ENCODE peak calls at places on chromosomes 5 and 9, in eight cellular contexts. One of them, this sample, is unnamed. For H3K79me2, the result is how much of the 10 kb centered on the place peaks cover.

GRCh38 chr5:156515121-156515520 is 188.2 kb downstream of the SGCD start:
- DNase-seq in GM23338: no peak
- DNase-seq in HCT116: no peak
- DNase-seq in neural progenitor cell: no peak
- DNase-seq in MM.1S: no peak
- DNase-seq in GM23248: no peak
- DNase-seq in SK-N-SH: no peak
- DNase-seq in hepatocyte: no peak
- DNase-seq in this sample: no peak

GRCh38 chr5:516980-517379 is 7.3 kb downstream of the SLC9A3 start:
- DNase-seq in MM.1S: no peak
- DNase-seq in hepatocyte: no peak
- DNase-seq in HCT116: no peak
- DNase-seq in GM23248: no peak
- DNase-seq in neural progenitor cell: no peak
- DNase-seq in GM23338: no peak
- DNase-seq in SK-N-SH: no peak
- DNase-seq in this sample: no peak

GRCh38 chr5:76388791-76389512 is 14.1 kb upstream of the IQGAP2 start:
- DNase-seq in SK-N-SH: no peak
- DNase-seq in neural progenitor cell: no peak
- DNase-seq in hepatocyte: no peak
- DNase-seq in HCT116: no peak
- DNase-seq in MM.1S: no peak
- DNase-seq in GM23248: no peak
- DNase-seq in GM23338: no peak
- DNase-seq in this sample: no peak

GRCh38 chr9:88799706-88800682 is 191.3 kb upstream of the S1PR3 start:
- DNase-seq in GM23338: peak
- DNase-seq in GM23248: no peak
- DNase-seq in HCT116: no peak
- DNase-seq in MM.1S: no peak
- DNase-seq in hepatocyte: no peak
- DNase-seq in SK-N-SH: no peak
- DNase-seq in neural progenitor cell: no peak
- DNase-seq in this sample: no peak

GRCh38 chr5:76861616-76862015 is 11.8 kb downstream of the S100Z start:
- DNase-seq in HCT116: no peak
- DNase-seq in GM23338: no peak
- DNase-seq in GM23248: no peak
- DNase-seq in hepatocyte: no peak
- DNase-seq in MM.1S: no peak
- DNase-seq in neural progenitor cell: no peak
- DNase-seq in SK-N-SH: no peak
- DNase-seq in this sample: no peak

GRCh38 chr9:136530472-136531089 is 15.3 kb downstream of the NOTCH1 start:
- DNase-seq in SK-N-SH: no peak
- DNase-seq in hepatocyte: no peak
- DNase-seq in GM23338: no peak
- DNase-seq in GM23248: no peak
- DNase-seq in HCT116: no peak
- DNase-seq in MM.1S: no peak
- DNase-seq in neural progenitor cell: no peak
- DNase-seq in this sample: no peak

GRCh38 chr9:80866121-80866520 is 823.2 kb downstream of the TLE1 start:
- DNase-seq in neural progenitor cell: no peak
- DNase-seq in GM23338: no peak
- DNase-seq in MM.1S: no peak
- DNase-seq in HCT116: no peak
- DNase-seq in hepatocyte: no peak
- DNase-seq in GM23248: no peak
- DNase-seq in SK-N-SH: no peak
- DNase-seq in this sample: no peak

GRCh38 chr9:99004115-99004514 is 60.4 kb downstream of the COL15A1 start:
- DNase-seq in neural progenitor cell: no peak
- DNase-seq in MM.1S: no peak
- DNase-seq in GM23248: no peak
- DNase-seq in HCT116: no peak
- DNase-seq in hepatocyte: no peak
- DNase-seq in GM23338: no peak
- DNase-seq in SK-N-SH: no peak
- DNase-seq in this sample: no peak

GRCh38 chr5:64318175-64318574 is 152.5 kb downstream of the RNF180 start:
- DNase-seq in neural progenitor cell: no peak
- DNase-seq in GM23248: no peak
- DNase-seq in hepatocyte: no peak
- DNase-seq in SK-N-SH: no peak
- DNase-seq in HCT116: no peak
- DNase-seq in GM23338: no peak
- DNase-seq in MM.1S: no peak
- DNase-seq in this sample: no peak

GRCh38 chr9:2407450-2407849 is 214.1 kb upstream of the VLDLR start:
- DNase-seq in SK-N-SH: no peak
- DNase-seq in GM23338: no peak
- DNase-seq in neural progenitor cell: no peak
- DNase-seq in GM23248: no peak
- DNase-seq in hepatocyte: no peak
- DNase-seq in MM.1S: no peak
- DNase-seq in HCT116: no peak
- DNase-seq in this sample: no peak

GRCh38 chr5:55160493-55161209 is 680 bp downstream of the GPX8 start:
- DNase-seq in GM23248: peak
- DNase-seq in SK-N-SH: no peak
- DNase-seq in neural progenitor cell: peak
- DNase-seq in GM23338: peak
- DNase-seq in HCT116: peak
- DNase-seq in hepatocyte: peak
- DNase-seq in MM.1S: no peak
- DNase-seq in this sample: no peak

GRCh38 chr9:89430995-89431394 is 66.9 kb downstream of the SEMA4D start:
- DNase-seq in hepatocyte: no peak
- DNase-seq in MM.1S: no peak
- DNase-seq in GM23248: peak
- DNase-seq in HCT116: no peak
- DNase-seq in neural progenitor cell: no peak
- DNase-seq in GM23338: no peak
- DNase-seq in SK-N-SH: no peak
- DNase-seq in this sample: no peak

GRCh38 chr9:13053504-13053903 is 226.0 kb downstream of the MPDZ start:
- DNase-seq in hepatocyte: no peak
- DNase-seq in HCT116: no peak
- DNase-seq in MM.1S: no peak
- DNase-seq in GM23338: no peak
- DNase-seq in SK-N-SH: no peak
- DNase-seq in GM23248: no peak
- DNase-seq in neural progenitor cell: no peak
- DNase-seq in this sample: no peak

GRCh38 chr5:140141241-140141640 is 15.5 kb downstream of the IGIP start:
- DNase-seq in SK-N-SH: no peak
- DNase-seq in GM23248: peak
- DNase-seq in HCT116: no peak
- DNase-seq in hepatocyte: no peak
- DNase-seq in GM23338: no peak
- DNase-seq in MM.1S: no peak
- DNase-seq in neural progenitor cell: no peak
- DNase-seq in this sample: no peak

GRCh38 chr5:180170111-180170809 is 38.8 kb downstream of the RASGEF1C start:
- DNase-seq in hepatocyte: no peak
- DNase-seq in HCT116: no peak
- DNase-seq in GM23338: peak
- DNase-seq in SK-N-SH: no peak
- DNase-seq in GM23248: no peak
- DNase-seq in neural progenitor cell: peak
- DNase-seq in MM.1S: no peak
- DNase-seq in this sample: no peak

GRCh38 chr5:103847060-103847459 is 284.5 kb upstream of the NUDT12 start:
- DNase-seq in HCT116: no peak
- DNase-seq in MM.1S: no peak
- DNase-seq in GM23338: no peak
- DNase-seq in hepatocyte: no peak
- DNase-seq in neural progenitor cell: no peak
- DNase-seq in GM23248: no peak
- DNase-seq in SK-N-SH: no peak
- DNase-seq in this sample: no peak

GRCh38 chr5:32307769-32308194 is 5.0 kb downstream of the MTMR12 start:
- DNase-seq in MM.1S: peak
- DNase-seq in GM23248: no peak
- DNase-seq in hepatocyte: peak
- DNase-seq in SK-N-SH: no peak
- DNase-seq in neural progenitor cell: no peak
- DNase-seq in HCT116: no peak
- DNase-seq in GM23338: no peak
- DNase-seq in this sample: no peak

DNA sequence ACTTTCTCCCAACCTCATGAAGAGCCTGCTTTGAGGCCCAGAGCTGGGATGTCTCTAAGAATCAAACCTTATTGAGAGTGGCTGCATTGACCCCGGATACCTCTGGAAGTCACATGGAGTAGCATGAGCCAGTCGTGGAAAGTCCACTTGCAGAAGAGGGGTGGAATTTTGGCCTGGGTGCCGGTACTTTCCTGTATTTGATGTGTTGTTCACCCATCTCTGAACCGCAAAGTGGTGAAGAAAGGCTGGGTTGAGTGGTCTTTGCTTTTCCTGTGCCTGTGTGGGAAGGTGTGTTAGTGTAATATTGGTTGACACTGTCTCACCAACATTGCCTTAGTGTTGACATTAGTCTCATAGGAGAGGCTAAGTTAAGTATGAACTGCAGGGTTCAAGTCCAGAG is 3.7 kb downstream of the OTULIN start:
- DNase-seq in SK-N-SH: no peak
- DNase-seq in GM23338: no peak
- DNase-seq in GM23248: no peak
- DNase-seq in neural progenitor cell: no peak
- DNase-seq in MM.1S: no peak
- DNase-seq in HCT116: no peak
- DNase-seq in hepatocyte: no peak
- DNase-seq in this sample: no peak
- TF ChIP-seq EZH2phosphoT487 in SK-N-SH: no peak
- TF ChIP-seq EZH2phosphoT487 in GM23338: no peak
- TF ChIP-seq EZH2phosphoT487 in GM23248: no peak
- TF ChIP-seq EZH2phosphoT487 in neural progenitor cell: no peak
- TF ChIP-seq EZH2phosphoT487 in MM.1S: no peak
- TF ChIP-seq EZH2phosphoT487 in HCT116: no peak
- TF ChIP-seq EZH2phosphoT487 in hepatocyte: no peak
- TF ChIP-seq EZH2phosphoT487 in this sample: no peak

DNA sequence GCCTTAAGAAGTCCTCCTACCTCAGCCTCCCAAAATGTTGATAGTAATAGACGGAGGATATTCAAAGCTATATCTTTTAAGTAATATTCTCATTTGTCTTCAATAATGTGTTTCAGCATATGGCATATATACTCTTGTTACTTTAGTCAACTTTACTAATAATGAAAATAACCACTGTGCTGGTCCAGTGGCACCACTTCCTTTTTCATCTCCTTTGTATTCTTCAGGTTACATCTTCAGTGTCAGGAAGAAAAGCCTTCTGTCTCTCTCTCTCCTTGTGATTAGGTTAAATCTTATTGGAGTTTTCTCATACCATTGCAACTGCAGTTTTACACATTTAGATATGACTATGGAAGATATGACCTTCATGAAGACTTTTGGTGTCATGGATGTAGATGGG is 31.3 kb downstream of the PARP8 start:
- DNase-seq in GM23248: no peak
- DNase-seq in neural progenitor cell: no peak
- DNase-seq in MM.1S: no peak
- DNase-seq in hepatocyte: no peak
- DNase-seq in GM23338: no peak
- DNase-seq in HCT116: no peak
- DNase-seq in SK-N-SH: no peak
- DNase-seq in this sample: no peak
- H3K79me2 ChIP-seq in GM23248: under half
- H3K79me2 ChIP-seq in neural progenitor cell: half or more
- H3K79me2 ChIP-seq in MM.1S: under half
- H3K79me2 ChIP-seq in hepatocyte: half or more
- H3K79me2 ChIP-seq in GM23338: half or more
- H3K79me2 ChIP-seq in HCT116: under half
- H3K79me2 ChIP-seq in SK-N-SH: under half
- H3K79me2 ChIP-seq in this sample: under half

GRCh38 chr9:20270176-20270575 is 352.1 kb downstream of the MLLT3 start:
- DNase-seq in GM23338: no peak
- DNase-seq in hepatocyte: no peak
- DNase-seq in neural progenitor cell: no peak
- DNase-seq in GM23248: peak
- DNase-seq in HCT116: no peak
- DNase-seq in SK-N-SH: no peak
- DNase-seq in MM.1S: no peak
- DNase-seq in this sample: no peak
- H3K4me2 ChIP-seq in GM23338: no peak
- H3K4me2 ChIP-seq in hepatocyte: no peak
- H3K4me2 ChIP-seq in neural progenitor cell: no peak
- H3K4me2 ChIP-seq in GM23248: no peak
- H3K4me2 ChIP-seq in HCT116: no peak
- H3K4me2 ChIP-seq in SK-N-SH: no peak
- H3K4me2 ChIP-seq in MM.1S: no peak
- H3K4me2 ChIP-seq in this sample: no peak

GRCh38 chr5:141477169-141477568 is 1.4 kb downstream of the PCDHGC3 start:
- DNase-seq in GM23248: peak
- DNase-seq in neural progenitor cell: no peak
- DNase-seq in hepatocyte: no peak
- DNase-seq in SK-N-SH: peak
- DNase-seq in GM23338: no peak
- DNase-seq in MM.1S: no peak
- DNase-seq in HCT116: no peak
- DNase-seq in this sample: no peak

GRCh38 chr5:141479776-141480175 is 4.0 kb downstream of the PCDHGC3 start:
- DNase-seq in hepatocyte: no peak
- DNase-seq in HCT116: no peak
- DNase-seq in neural progenitor cell: no peak
- DNase-seq in SK-N-SH: no peak
- DNase-seq in GM23248: peak
- DNase-seq in MM.1S: no peak
- DNase-seq in GM23338: no peak
- DNase-seq in this sample: no peak

GRCh38 chr5:141478321-141478945 is 2.7 kb downstream of the PCDHGC3 start:
- DNase-seq in GM23338: peak
- DNase-seq in hepatocyte: peak
- DNase-seq in HCT116: no peak
- DNase-seq in neural progenitor cell: no peak
- DNase-seq in MM.1S: no peak
- DNase-seq in GM23248: peak
- DNase-seq in SK-N-SH: no peak
- DNase-seq in this sample: no peak

GRCh38 chr5:141476132-141476909 is 555 bp downstream of the PCDHGC3 start:
- DNase-seq in HCT116: no peak
- DNase-seq in SK-N-SH: peak
- DNase-seq in MM.1S: peak
- DNase-seq in GM23338: peak
- DNase-seq in GM23248: peak
- DNase-seq in neural progenitor cell: peak
- DNase-seq in hepatocyte: peak
- DNase-seq in this sample: peak

DNA sequence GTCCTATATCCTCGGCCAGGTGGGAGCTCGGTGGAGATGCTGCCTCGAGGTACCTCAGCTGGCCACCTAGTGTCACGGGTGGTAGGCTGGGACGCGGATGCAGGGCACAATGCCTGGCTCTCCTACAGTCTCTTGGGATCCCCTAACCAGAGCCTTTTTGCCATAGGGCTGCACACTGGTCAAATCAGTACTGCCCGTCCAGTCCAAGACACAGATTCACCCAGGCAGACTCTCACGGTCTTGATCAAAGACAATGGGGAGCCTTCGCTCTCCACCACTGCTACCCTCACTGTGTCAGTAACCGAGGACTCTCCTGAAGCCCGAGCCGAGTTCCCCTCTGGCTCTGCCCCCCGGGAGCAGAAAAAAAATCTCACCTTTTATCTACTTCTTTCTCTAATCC is 2.0 kb downstream of the PCDHGC3 start:
- DNase-seq in hepatocyte: no peak
- DNase-seq in GM23338: no peak
- DNase-seq in GM23248: peak
- DNase-seq in MM.1S: no peak
- DNase-seq in HCT116: no peak
- DNase-seq in SK-N-SH: peak
- DNase-seq in neural progenitor cell: no peak
- DNase-seq in this sample: no peak
- TF ChIP-seq EZH2phosphoT487 in hepatocyte: no peak
- TF ChIP-seq EZH2phosphoT487 in GM23338: no peak
- TF ChIP-seq EZH2phosphoT487 in GM23248: no peak
- TF ChIP-seq EZH2phosphoT487 in MM.1S: no peak
- TF ChIP-seq EZH2phosphoT487 in HCT116: no peak
- TF ChIP-seq EZH2phosphoT487 in SK-N-SH: no peak
- TF ChIP-seq EZH2phosphoT487 in neural progenitor cell: no peak
- TF ChIP-seq EZH2phosphoT487 in this sample: no peak

This sample was measured in OCI-LY7.